ENCODE peak calls at places on chromosome 18, in ten cellular contexts. O is activated T-cell treated with anti-CD3 and anti-CD28 coated beads, Interleukin-2, amount 50 U/mL, for 72 hours; C is iris pigment epithelial cell; T is nephron progenitor cell; Q is adipocyte; P is GOT3; V is PC-3; K is type B pancreatic cell; R is kidney tubule cell; X is GM12892. E is an unnamed sample.

GRCh38 chr18:79393181-79393598 is 2.5 kb upstream of the NFATC1 start:
- DNase-seq in O (no peak), Q (peak), P (no peak), V (no peak), X (no peak), R (no peak), C (no peak), T (no peak), K (no peak), E (peak)

GRCh38 chr18:48948112-48949050 is 2.4 kb downstream of the SMAD7 start:
- DNase-seq in P (no peak), O (peak), X (no peak), C (peak), V (peak), Q (peak), R (peak), K (no peak), T (peak), E (peak)

GRCh38 chr18:24490545-24490944 is 30.1 kb downstream of the HRH4 start:
- DNase-seq in O (no peak), Q (peak), X (no peak), C (no peak), P (no peak), R (peak), V (no peak), K (no peak), T (no peak), E (no peak)

GRCh38 chr18:12308386-12309100 is 502 bp downstream of the TUBB6 start:
- DNase-seq in P (peak), R (peak), O (peak), T (peak), V (peak), C (peak), K (no peak), X (peak), Q (peak), E (peak)

GRCh38 chr18:31454066-31454708 is 6.6 kb downstream of the DSG3 start:
- DNase-seq in T (no peak), C (peak), R (peak), K (no peak), O (no peak), V (peak), P (no peak), X (no peak), Q (no peak), E (no peak)

GRCh38 chr18:24677011-24677410 is 216.6 kb downstream of the HRH4 start:
- DNase-seq in V (no peak), T (no peak), P (no peak), X (no peak), K (no peak), R (no peak), O (no peak), C (no peak), Q (no peak), E (no peak)

GRCh38 chr18:54775686-54776085 is 52.6 kb upstream of the RAB27B start:
- DNase-seq in T (no peak), R (peak), K (no peak), O (no peak), X (no peak), Q (peak), V (peak), P (peak), C (peak), E (no peak)

GRCh38 chr18:10140461-10140911 is 226.7 kb downstream of the VAPA start:
- DNase-seq in C (no peak), R (no peak), V (peak), O (no peak), P (no peak), T (no peak), X (no peak), K (no peak), Q (peak), E (no peak)